ENCODE peak calls at places on chromosomes 7 and 10, in seven cellular contexts. P is A549, F is H9, L is neural progenitor cell, S is heart right ventricle, O is suprapubic skin, W is mucosa of descending colon. Q is an unnamed sample.

GRCh38 chr10:74047304-74047703 is 49.4 kb downstream of the VCL start:
- DNase-seq in P (no peak), L (no peak), S (no peak), F (no peak), O (no peak), W (no peak), Q (no peak)

GRCh38 chr7:81014266-81014665 is 95.4 kb upstream of the SEMA3C start:
- DNase-seq in F (no peak), L (no peak), P (no peak), O (no peak), S (no peak), W (no peak), Q (no peak)

GRCh38 chr10:132868995-132869394 is 73.4 kb downstream of the CFAP46 start:
- DNase-seq in W (no peak), L (no peak), F (peak; percentile 24), O (peak; percentile 63), P (no peak), S (no peak), Q (peak; percentile 36)

GRCh38 chr10:95290801-95291633 is at the start of gene PDLIM1:
- DNase-seq in F (peak; percentile 67), W (peak; percentile 86), O (peak; percentile 86), S (peak; percentile 75), L (peak; percentile 81), P (peak; percentile 72), Q (peak; percentile 89)

GRCh38 chr10:113058175-113058961 is 108.3 kb downstream of the TCF7L2 start:
- DNase-seq in W (peak; percentile 59), L (peak; percentile 74), P (peak; percentile 64), O (no peak), S (no peak), F (peak; percentile 29), Q (no peak)

GRCh38 chr7:46212425-46213153 is 291.5 kb upstream of the IGFBP3 start:
- DNase-seq in F (no peak), L (no peak), S (no peak), W (no peak), P (no peak), O (no peak), Q (no peak)

GRCh38 chr10:92598321-92598720 is 5.4 kb downstream of the KIF11 start:
- DNase-seq in F (no peak), P (no peak), W (no peak), L (no peak), S (no peak), O (no peak), Q (no peak)

GRCh38 chr7:27616914-27617548 is 45.7 kb downstream of the HIBADH start:
- DNase-seq in L (no peak), F (no peak), S (no peak), W (no peak), O (no peak), P (no peak), Q (no peak)

GRCh38 chr10:101032637-101033201 is 1.7 kb downstream of the SFXN3 start:
- DNase-seq in F (no peak), L (peak; percentile 61), S (peak; percentile 74), W (peak; percentile 51), P (peak; percentile 65), O (no peak), Q (peak; percentile 42)

GRCh38 chr10:126063353-126063791 is 167.0 kb downstream of the FANK1 start:
- DNase-seq in L (no peak), S (no peak), O (peak; percentile 35), P (peak; percentile 28), F (no peak), W (no peak), Q (no peak)

GRCh38 chr7:108459922-108460551 is 3.8 kb upstream of the NRCAM start:
- DNase-seq in O (no peak), F (no peak), W (peak; percentile 32), L (peak; percentile 58), P (peak; percentile 63), S (no peak), Q (no peak)

GRCh38 chr7:254337-255037 is 35.5 kb upstream of the FOXL3 start:
- DNase-seq in S (no peak), L (no peak), O (no peak), F (no peak), W (no peak), P (no peak), Q (no peak)

GRCh38 chr7:151590801-151591771 is 71.4 kb upstream of the RHEB start:
- DNase-seq in O (no peak), W (no peak), F (no peak), S (no peak), P (no peak), L (no peak), Q (no peak)

GRCh38 chr7:140260767-140261486 is 84.1 kb upstream of the KDM7A start:
- DNase-seq in L (no peak), O (no peak), S (peak; percentile 14), F (no peak), W (peak; percentile 42), P (no peak), Q (no peak)

GRCh38 chr7:34069676-34070075 is 164.3 kb downstream of the BMPER start:
- DNase-seq in W (no peak), F (no peak), P (peak; percentile 70), L (no peak), S (no peak), O (no peak), Q (no peak)

GRCh38 chr7:158328376-158329013 is 259.1 kb downstream of the PTPRN2 start:
- DNase-seq in L (no peak), S (no peak), O (no peak), W (no peak), F (peak; percentile 25), P (no peak), Q (no peak)

DNA sequence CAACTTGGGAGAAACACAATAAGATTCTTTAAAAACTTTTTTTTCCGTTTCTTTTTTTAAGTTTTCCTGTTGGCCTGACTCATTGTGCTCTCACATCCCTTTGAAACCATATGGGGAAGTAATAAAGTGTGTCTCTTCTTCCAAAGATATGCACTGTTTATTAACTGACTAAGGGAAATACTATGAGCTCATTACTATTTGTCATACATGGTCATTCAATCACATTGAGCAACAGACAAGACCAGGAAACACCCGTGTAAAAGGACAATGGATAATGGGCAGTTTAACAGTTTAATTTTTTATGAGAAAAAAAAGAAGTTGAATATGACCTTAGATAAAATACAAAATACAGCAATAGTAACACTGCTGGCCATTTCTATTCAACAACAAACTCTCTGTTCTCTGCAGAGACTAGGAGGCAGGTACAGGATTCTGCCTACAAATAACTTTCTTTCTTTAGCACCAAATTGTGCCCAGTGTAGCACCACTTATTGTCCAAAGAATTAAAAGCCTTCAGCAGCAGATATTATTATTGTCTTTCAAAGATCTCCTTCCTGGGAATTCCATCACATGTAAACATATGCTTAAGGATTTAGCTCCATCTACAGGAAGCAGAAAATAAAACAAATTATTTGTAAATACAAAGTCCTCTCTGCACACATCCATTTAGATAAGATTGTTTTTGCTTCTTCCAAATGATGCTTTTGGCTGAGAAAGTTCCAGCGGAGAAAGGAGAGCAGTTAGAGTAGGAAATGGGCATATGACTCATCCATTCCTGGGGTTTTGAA is 55.0 kb upstream of the AKR1E2 start:
- DNase-seq in W (no peak), F (no peak), O (no peak), L (no peak), P (peak; percentile 85), S (no peak), Q (no peak)
- H3K4me1 ChIP-seq in W (no peaks in the 10 kb centered on the region), F (peaks cover 5% of the 10 kb centered on the region), O (peaks cover 25% of the 10 kb centered on the region), L (no peaks in the 10 kb centered on the region), P (peaks cover 38% of the 10 kb centered on the region), S (peaks cover 30% of the 10 kb centered on the region), Q (no peaks in the 10 kb centered on the region)

GRCh38 chr10:129793479-129793878 is 170.6 kb downstream of the EBF3 start:
- DNase-seq in O (no peak), F (no peak), L (no peak), W (no peak), P (no peak), S (no peak), Q (no peak)
- H3K9me3 ChIP-seq in O (no peaks in the 10 kb centered on the region), F (no peaks in the 10 kb centered on the region), L (no peaks in the 10 kb centered on the region), W (no peaks in the 10 kb centered on the region), P (no peaks in the 10 kb centered on the region), S (peaks cover 8% of the 10 kb centered on the region), Q (no peaks in the 10 kb centered on the region)

GRCh38 chr10:77506517-77506916 is 131.1 kb downstream of the KCNMA1 start:
- DNase-seq in O (no peak), F (no peak), L (no peak), W (no peak), S (no peak), P (no peak), Q (no peak)

GRCh38 chr10:77505431-77506334 is 131.9 kb downstream of the KCNMA1 start:
- DNase-seq in L (no peak), P (peak; percentile 44), O (no peak), W (no peak), S (no peak), F (no peak), Q (no peak)

GRCh38 chr10:77510294-77510693 is 127.3 kb downstream of the KCNMA1 start:
- DNase-seq in S (no peak), P (no peak), F (no peak), O (no peak), L (no peak), W (no peak), Q (no peak)

GRCh38 chr10:77507313-77507712 is 130.3 kb downstream of the KCNMA1 start:
- DNase-seq in W (no peak), P (no peak), L (no peak), O (no peak), F (no peak), S (no peak), Q (peak; percentile 57)

GRCh38 chr10:77508076-77508475 is 129.5 kb downstream of the KCNMA1 start:
- DNase-seq in W (no peak), L (no peak), O (no peak), S (no peak), P (no peak), F (no peak), Q (no peak)
- H3K4me1 ChIP-seq in W (peaks cover 11% of the 10 kb centered on the region), L (peaks cover 29% of the 10 kb centered on the region), O (peaks cover 6% of the 10 kb centered on the region), S (no peaks in the 10 kb centered on the region), P (peaks cover 56% of the 10 kb centered on the region), F (no peaks in the 10 kb centered on the region), Q (no peaks in the 10 kb centered on the region)

GRCh38 chr10:123599366-123599849 is 66.7 kb upstream of the GPR26 start:
- DNase-seq in S (no peak), W (no peak), F (no peak), O (peak; percentile 72), L (no peak), P (no peak), Q (no peak)
- H3K9me3 ChIP-seq in S (peaks cover 11% of the 10 kb centered on the region), W (no peaks in the 10 kb centered on the region), F (no peaks in the 10 kb centered on the region), O (no peaks in the 10 kb centered on the region), L (no peaks in the 10 kb centered on the region), P (no peaks in the 10 kb centered on the region), Q (no peaks in the 10 kb centered on the region)

GRCh38 chr10:24254180-24254579 is 45.2 kb downstream of the KIAA1217 start:
- DNase-seq in L (no peak), S (no peak), O (no peak), W (no peak), P (no peak), F (no peak), Q (no peak)
- H3K4me1 ChIP-seq in L (peaks cover 46% of the 10 kb centered on the region), S (peaks cover 80% of the 10 kb centered on the region), O (peaks cover 72% of the 10 kb centered on the region), W (no peaks in the 10 kb centered on the region), P (no peaks in the 10 kb centered on the region), F (peaks cover 10% of the 10 kb centered on the region), Q (no peaks in the 10 kb centered on the region)